ENCODE peak calls at places on chromosomes 6 and 20, in four cellular contexts. W is fibroblast of lung, B is esophagus muscularis mucosa, U is spleen. C is an unnamed sample.

GRCh38 chr6:35486005-35486925 is 10.6 kb downstream of the TEAD3 start:
- DNase-seq in W (no peak), B (no peak), U (no peak), C (no peak)

GRCh38 chr6:25692472-25692871 is 40.5 kb downstream of the SCGN start:
- DNase-seq in W (no peak), B (no peak), U (no peak), C (no peak)

GRCh38 chr20:41428285-41428684 is 61.7 kb upstream of the EMILIN3 start:
- DNase-seq in W (peak), B (no peak), U (no peak), C (no peak)

GRCh38 chr20:18416478-18416877 is 50.4 kb downstream of the DZANK1 start:
- DNase-seq in W (no peak), B (no peak), U (no peak), C (no peak)

GRCh38 chr6:133888931-133889556 is at the start of gene TCF21:
- DNase-seq in W (peak), B (no peak), U (no peak), C (no peak)

GRCh38 chr6:124882580-124883393 is 79.5 kb upstream of the RNF217 start:
- DNase-seq in W (peak), B (no peak), U (no peak), C (no peak)

GRCh38 chr20:41524980-41525613 is 93.1 kb downstream of the CHD6 start:
- DNase-seq in W (peak), B (no peak), U (no peak), C (no peak)

GRCh38 chr6:4130357-4130987 is 4.9 kb downstream of the ECI2 start:
- DNase-seq in W (no peak), B (no peak), U (no peak), C (no peak)

GRCh38 chr6:147194652-147195403 is 9.4 kb upstream of the STXBP5 start:
- DNase-seq in W (peak), B (no peak), U (no peak), C (no peak)

GRCh38 chr6:54737247-54737646 is 109.3 kb upstream of the FAM83B start:
- DNase-seq in W (no peak), B (no peak), U (no peak), C (no peak)

GRCh38 chr6:162721404-162721687 is 6.2 kb downstream of the PRKN start:
- DNase-seq in W (no peak), B (no peak), U (no peak), C (no peak)

GRCh38 chr6:106182455-106182854 is 96.3 kb downstream of the PRDM1 start:
- DNase-seq in W (no peak), B (no peak), U (no peak), C (no peak)

GRCh38 chr6:48085131-48085741 is 25.8 kb downstream of the PTCHD4 start:
- DNase-seq in W (no peak), B (no peak), U (no peak), C (no peak)

GRCh38 chr20:50506270-50506579 is 4.0 kb upstream of the PTPN1 start:
- DNase-seq in W (no peak), B (no peak), U (no peak), C (no peak)

GRCh38 chr6:105988321-105988720 is 97.8 kb upstream of the PRDM1 start:
- DNase-seq in W (no peak), B (no peak), U (no peak), C (no peak)

GRCh38 chr20:50916257-50916656 is 15.0 kb downstream of the ADNP start:
- DNase-seq in W (peak), B (no peak), U (no peak), C (no peak)

GRCh38 chr6:53651149-53651763 is 14.3 kb downstream of the KLHL31 start:
- DNase-seq in W (peak), B (no peak), U (no peak), C (peak)

GRCh38 chr20:50356522-50356880 is 153.7 kb upstream of the PTPN1 start:
- DNase-seq in W (no peak), B (no peak), U (no peak), C (no peak)

GRCh38 chr6:22072939-22073338 is 223.9 kb downstream of the PRL start:
- DNase-seq in W (peak), B (no peak), U (no peak), C (no peak)

GRCh38 chr6:91437295-91437694 is 850.4 kb upstream of the MAP3K7 start:
- DNase-seq in W (no peak), B (no peak), U (no peak), C (no peak)

GRCh38 chr20:51489611-51490010 is 52.9 kb downstream of the NFATC2 start:
- DNase-seq in W (no peak), B (no peak), U (no peak), C (no peak)

GRCh38 chr6:38824243-38824894 is 109.3 kb downstream of the DNAH8 start:
- DNase-seq in W (no peak), B (no peak), U (no peak), C (no peak)

GRCh38 chr20:6993016-6993415 is 225.5 kb downstream of the BMP2 start:
- DNase-seq in W (no peak), B (no peak), U (no peak), C (no peak)

GRCh38 chr20:62087227-62087626 is 21.5 kb upstream of the TAF4 start:
- DNase-seq in W (peak), B (no peak), U (peak), C (no peak)

GRCh38 chr20:40582531-40582930 is 106.5 kb downstream of the MAFB start:
- DNase-seq in W (no peak), B (no peak), U (no peak), C (no peak)

GRCh38 chr20:19603390-19603753 is 154.7 kb upstream of the RIN2 start:
- DNase-seq in W (no peak), B (no peak), U (no peak), C (no peak)

GRCh38 chr6:91659881-91660280 is 1073.0 kb upstream of the MAP3K7 start:
- DNase-seq in W (no peak), B (no peak), U (no peak), C (no peak)

GRCh38 chr20:18571578-18571977 is 4.3 kb downstream of the SMIM26 start:
- DNase-seq in W (no peak), B (no peak), U (no peak), C (no peak)

GRCh38 chr6:56637640-56638039 is 5.0 kb downstream of the DST start:
- DNase-seq in W (peak), B (no peak), U (no peak), C (no peak)
- TF ChIP-seq CTCF in W (peak), B (peak), U (no peak), C (peak)

GRCh38 chr20:10509411-10509810 is 74.3 kb downstream of the SLX4IP start:
- DNase-seq in W (no peak), B (no peak), U (no peak), C (no peak)

GRCh38 chr20:10507052-10507451 is 71.9 kb downstream of the SLX4IP start:
- DNase-seq in W (no peak), B (no peak), U (no peak), C (no peak)

GRCh38 chr20:10508060-10508459 is 73.0 kb downstream of the SLX4IP start:
- DNase-seq in W (peak), B (no peak), U (no peak), C (no peak)

GRCh38 chr20:10510216-10510615 is 75.1 kb downstream of the SLX4IP start:
- DNase-seq in W (no peak), B (no peak), U (no peak), C (no peak)

GRCh38 chr20:10508468-10509251 is 73.6 kb downstream of the SLX4IP start:
- DNase-seq in W (peak), B (no peak), U (no peak), C (no peak)
- TF ChIP-seq CTCF in W (no peak), B (no peak), U (no peak), C (no peak)

GRCh38 chr6:144548525-144548924 is 263.4 kb downstream of the UTRN start:
- DNase-seq in W (no peak), B (no peak), U (no peak), C (no peak)
- TF ChIP-seq CTCF in W (no peak), B (peak), U (no peak), C (peak)

GRCh38 chr6:14283600-14284235 is 166.1 kb downstream of the CD83 start:
- DNase-seq in W (peak), B (peak), U (no peak), C (no peak)
- TF ChIP-seq CTCF in W (peak), B (no peak), U (no peak), C (peak)

DNA sequence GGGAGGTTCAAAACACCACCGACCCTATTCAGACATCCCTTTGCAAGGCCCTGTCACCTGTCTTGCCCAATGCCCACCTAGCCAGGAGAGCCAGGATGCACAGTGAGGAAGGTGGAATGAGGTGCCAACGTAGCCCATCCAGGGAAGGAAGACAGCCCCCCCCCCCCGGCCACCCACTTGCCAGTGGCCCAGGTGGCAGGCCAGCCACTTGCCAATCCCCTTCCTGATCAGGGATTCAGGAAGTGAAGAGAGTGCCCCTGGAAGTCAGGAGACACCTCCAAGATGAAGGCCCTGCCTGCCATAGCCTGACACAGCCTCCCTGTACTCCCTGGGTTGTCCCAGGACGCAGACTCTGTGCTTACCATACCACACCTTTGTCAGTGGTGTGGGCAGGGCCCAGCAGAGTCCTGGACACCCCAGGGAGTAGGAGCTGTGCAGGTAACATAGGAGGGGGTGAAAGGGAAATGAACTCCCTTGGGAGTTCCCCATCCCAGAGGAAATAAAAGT is 54.7 kb downstream of the MRPL14 start:
- DNase-seq in W (no peak), B (no peak), U (no peak), C (no peak)
- TF ChIP-seq CTCF in W (no peak), B (no peak), U (no peak), C (no peak)

GRCh38 chr20:38115205-38115604 is 49.9 kb downstream of the TGM2 start:
- DNase-seq in W (no peak), B (peak), U (no peak), C (no peak)
- TF ChIP-seq CTCF in W (peak), B (no peak), U (no peak), C (peak)

DNA sequence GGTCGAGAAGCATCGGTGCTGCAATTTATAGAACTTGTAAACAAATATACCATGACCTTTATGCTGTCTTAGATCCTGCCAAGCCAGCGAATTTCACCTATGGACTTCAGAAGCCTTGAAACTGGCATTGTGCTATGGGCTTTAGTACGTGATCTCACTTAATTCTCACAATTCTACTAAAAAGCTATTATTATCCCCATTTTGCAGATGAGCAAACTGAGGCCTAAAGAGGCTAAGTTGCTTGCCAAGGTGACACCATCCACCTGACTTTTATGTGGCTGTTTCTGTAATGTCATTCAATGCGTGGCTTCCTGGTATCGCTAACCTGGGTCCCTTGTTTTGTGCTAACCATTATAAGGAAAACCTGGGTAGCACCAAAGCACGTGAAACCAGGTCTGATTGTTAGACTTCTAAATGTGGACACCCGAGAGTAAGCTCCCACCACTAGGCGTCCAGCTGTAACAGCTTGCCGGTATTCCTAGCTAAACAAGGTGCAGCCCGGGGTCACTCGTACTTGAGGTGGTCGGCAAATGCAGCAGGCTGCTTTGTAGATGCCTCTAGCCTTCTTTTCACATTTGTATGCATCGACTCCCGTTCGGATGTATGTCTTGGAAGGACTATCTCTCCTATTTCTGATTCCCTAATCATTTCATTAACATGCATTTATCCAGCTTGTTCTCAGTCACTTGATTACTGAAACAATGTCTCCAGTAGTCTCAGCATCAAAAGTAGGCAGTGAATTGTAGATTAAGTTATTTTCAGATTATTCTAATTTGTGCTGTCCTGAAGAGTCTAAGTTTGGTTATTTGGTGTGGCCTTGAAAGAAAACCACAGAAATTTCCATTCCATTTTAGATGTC is 1.1 kb downstream of the SYNJ2 start:
- DNase-seq in W (peak), B (no peak), U (peak), C (no peak)
- TF ChIP-seq CTCF in W (peak), B (peak), U (no peak), C (peak)

C was measured in osteocyte.